ENCODE peak calls at places on chromosomes 6 and 20, in six cellular contexts. Z is HL-60, Q is mammary epithelial cell, W is ovary, Y is IMR-90, I is stomach. X is an unnamed sample. For H3K27me3, the result is how much of the 10 kb centered on the place peaks cover.

GRCh38 chr6:5302220-5302946 is 41.1 kb downstream of the FARS2 start:
- DNase-seq in Z (no peak), Q (no peak), W (peak), Y (peak), I (no peak), X (no peak)

GRCh38 chr6:54846857-54847721 is 518 bp downstream of the FAM83B start:
- DNase-seq in Z (no peak), Q (no peak), W (no peak), Y (no peak), I (no peak), X (peak)

GRCh38 chr6:37819802-37820712 is 530 bp downstream of the ZFAND3 start:
- DNase-seq in Z (peak), Q (peak), W (peak), Y (peak), I (peak), X (peak)

GRCh38 chr6:161482517-161482903 is 208.6 kb upstream of the AGPAT4 start:
- DNase-seq in Z (no peak), Q (no peak), W (no peak), Y (no peak), I (no peak), X (no peak)

GRCh38 chr6:26420607-26421235 is 18.6 kb downstream of the BTN3A1 start:
- DNase-seq in Z (peak), Q (peak), W (peak), Y (peak), I (no peak), X (no peak)

GRCh38 chr6:108524528-108525218 is 36.0 kb upstream of the FOXO3 start:
- DNase-seq in Z (no peak), Q (no peak), W (no peak), Y (peak), I (no peak), X (no peak)

GRCh38 chr6:37794825-37795224 is 24.7 kb upstream of the ZFAND3 start:
- DNase-seq in Z (no peak), Q (peak), W (no peak), Y (peak), I (no peak), X (no peak)

GRCh38 chr20:34705008-34705382 is 851 bp downstream of the TP53INP2 start:
- DNase-seq in Z (no peak), Q (no peak), W (no peak), Y (no peak), I (no peak), X (no peak)

GRCh38 chr6:166056637-166057036 is 111.0 kb downstream of the TBXT start:
- DNase-seq in Z (no peak), Q (no peak), W (peak), Y (peak), I (no peak), X (no peak)

GRCh38 chr6:95364016-95364604 is 213.2 kb upstream of the MANEA start:
- DNase-seq in Z (no peak), Q (no peak), W (no peak), Y (peak), I (no peak), X (no peak)

GRCh38 chr20:32437391-32438074 is 79.4 kb downstream of the ASXL1 start:
- DNase-seq in Z (no peak), Q (no peak), W (no peak), Y (no peak), I (no peak), X (no peak)

GRCh38 chr6:30683137-30683979 is 3.1 kb downstream of the PPP1R18 start:
- DNase-seq in Z (no peak), Q (peak), W (no peak), Y (no peak), I (no peak), X (no peak)

GRCh38 chr6:134176283-134176975 is 124.0 kb upstream of the SLC2A12 start:
- DNase-seq in Z (no peak), Q (no peak), W (peak), Y (peak), I (peak), X (peak)

GRCh38 chr6:156508923-156509322 is 268.3 kb upstream of the ARID1B start:
- DNase-seq in Z (no peak), Q (no peak), W (no peak), Y (no peak), I (no peak), X (no peak)

GRCh38 chr6:21915707-21916399 is 322.3 kb downstream of the SOX4 start:
- DNase-seq in Z (no peak), Q (peak), W (no peak), Y (peak), I (no peak), X (no peak)

GRCh38 chr6:42441059-42441471 is 10.7 kb downstream of the TRERF1 start:
- DNase-seq in Z (no peak), Q (no peak), W (peak), Y (peak), I (no peak), X (no peak)

GRCh38 chr6:28658475-28659249 is 133.0 kb downstream of the GPX5 start:
- DNase-seq in Z (no peak), Q (peak), W (no peak), Y (peak), I (no peak), X (no peak)

GRCh38 chr6:137390264-137390787 is 103.9 kb downstream of the OLIG3 start:
- DNase-seq in Z (no peak), Q (no peak), W (no peak), Y (no peak), I (no peak), X (no peak)

GRCh38 chr6:45045253-45045601 is 282.9 kb upstream of the RUNX2 start:
- DNase-seq in Z (no peak), Q (no peak), W (no peak), Y (no peak), I (no peak), X (no peak)

GRCh38 chr6:30599625-30600324 is 17.3 kb downstream of the PPP1R10 start:
- DNase-seq in Z (no peak), Q (no peak), W (no peak), Y (no peak), I (no peak), X (no peak)

GRCh38 chr6:89368107-89368506 is 15.6 kb upstream of the UBE2J1 start:
- DNase-seq in Z (peak), Q (peak), W (peak), Y (peak), I (peak), X (peak)

GRCh38 chr6:39859025-39859424 is 66.8 kb downstream of the DAAM2 start:
- DNase-seq in Z (no peak), Q (no peak), W (no peak), Y (no peak), I (no peak), X (no peak)

GRCh38 chr6:79149884-79150283 is 71.8 kb upstream of the PHIP start:
- DNase-seq in Z (no peak), Q (no peak), W (no peak), Y (no peak), I (no peak), X (no peak)

GRCh38 chr6:52417675-52418111 is 2.4 kb upstream of the EFHC1 start:
- DNase-seq in Z (no peak), Q (no peak), W (no peak), Y (peak), I (peak), X (no peak)

GRCh38 chr6:32700391-32701040 is 34.1 kb upstream of the HLA-DQB1 start:
- DNase-seq in Z (no peak), Q (peak), W (peak), Y (peak), I (no peak), X (peak)

GRCh38 chr20:24502184-24502583 is 32.8 kb downstream of the SYNDIG1 start:
- DNase-seq in Z (no peak), Q (peak), W (no peak), Y (peak), I (no peak), X (no peak)

GRCh38 chr6:111680013-111680712 is 74.5 kb upstream of the TRAF3IP2 start:
- DNase-seq in Z (no peak), Q (no peak), W (no peak), Y (no peak), I (no peak), X (no peak)

GRCh38 chr6:160804639-160805038 is 102.6 kb downstream of the PLG start:
- DNase-seq in Z (no peak), Q (no peak), W (no peak), Y (no peak), I (no peak), X (no peak)

GRCh38 chr20:15079594-15080340 is 742.4 kb upstream of the FLRT3 start:
- DNase-seq in Z (no peak), Q (no peak), W (no peak), Y (no peak), I (no peak), X (no peak)

GRCh38 chr20:33393609-33394008 is 7.7 kb downstream of the CDK5RAP1 start:
- DNase-seq in Z (no peak), Q (no peak), W (no peak), Y (peak), I (no peak), X (no peak)

GRCh38 chr6:7261030-7261841 is 51.8 kb downstream of the SSR1 start:
- DNase-seq in Z (no peak), Q (peak), W (peak), Y (peak), I (peak), X (peak)

GRCh38 chr6:149152521-149152920 is 165.0 kb upstream of the TAB2 start:
- DNase-seq in Z (no peak), Q (no peak), W (no peak), Y (no peak), I (no peak), X (no peak)

GRCh38 chr6:144349690-144350132 is 64.6 kb downstream of the UTRN start:
- DNase-seq in Z (peak), Q (peak), W (no peak), Y (peak), I (no peak), X (no peak)

GRCh38 chr6:43575105-43575771 is 600 bp downstream of the XPO5 start:
- DNase-seq in Z (peak), Q (no peak), W (no peak), Y (peak), I (peak), X (no peak)

GRCh38 chr6:7260291-7261029 is 52.5 kb downstream of the SSR1 start:
- DNase-seq in Z (no peak), Q (no peak), W (no peak), Y (no peak), I (no peak), X (no peak)

GRCh38 chr20:36135159-36135558 is 19.4 kb upstream of the EPB41L1 start:
- DNase-seq in Z (no peak), Q (no peak), W (no peak), Y (no peak), I (no peak), X (no peak)

GRCh38 chr20:29689411-29690225 is 1567.8 kb upstream of the DEFB115 start:
- DNase-seq in Z (no peak), Q (no peak), W (no peak), Y (no peak), I (no peak), X (peak)

GRCh38 chr6:111880181-111880944 is 7.1 kb upstream of the FYN start:
- DNase-seq in Z (no peak), Q (peak), W (no peak), Y (peak), I (no peak), X (no peak)

GRCh38 chr20:31966991-31967655 is 828 bp upstream of the XKR7 start:
- DNase-seq in Z (no peak), Q (no peak), W (no peak), Y (no peak), I (no peak), X (no peak)

GRCh38 chr20:43955244-43956191 is 40.9 kb downstream of the TOX2 start:
- DNase-seq in Z (no peak), Q (peak), W (peak), Y (peak), I (no peak), X (no peak)

GRCh38 chr20:38345643-38346042 is 639 bp upstream of the LBP start:
- DNase-seq in Z (no peak), Q (no peak), W (no peak), Y (no peak), I (no peak), X (no peak)
- H3K27me3 ChIP-seq in Z (under half), Q (under half), W (under half), Y (under half), I (under half), X (under half)

GRCh38 chr6:138527376-138528092 is 28.2 kb upstream of the NHSL1 start:
- DNase-seq in Z (no peak), Q (no peak), W (no peak), Y (no peak), I (no peak), X (no peak)

GRCh38 chr6:138528986-138529385 is 29.7 kb upstream of the NHSL1 start:
- DNase-seq in Z (no peak), Q (no peak), W (no peak), Y (no peak), I (no peak), X (no peak)

GRCh38 chr6:138531387-138531786 is 32.1 kb upstream of the NHSL1 start:
- DNase-seq in Z (no peak), Q (no peak), W (no peak), Y (no peak), I (no peak), X (no peak)

GRCh38 chr6:138528137-138528536 is 28.8 kb upstream of the NHSL1 start:
- DNase-seq in Z (no peak), Q (peak), W (no peak), Y (peak), I (no peak), X (no peak)

DNA sequence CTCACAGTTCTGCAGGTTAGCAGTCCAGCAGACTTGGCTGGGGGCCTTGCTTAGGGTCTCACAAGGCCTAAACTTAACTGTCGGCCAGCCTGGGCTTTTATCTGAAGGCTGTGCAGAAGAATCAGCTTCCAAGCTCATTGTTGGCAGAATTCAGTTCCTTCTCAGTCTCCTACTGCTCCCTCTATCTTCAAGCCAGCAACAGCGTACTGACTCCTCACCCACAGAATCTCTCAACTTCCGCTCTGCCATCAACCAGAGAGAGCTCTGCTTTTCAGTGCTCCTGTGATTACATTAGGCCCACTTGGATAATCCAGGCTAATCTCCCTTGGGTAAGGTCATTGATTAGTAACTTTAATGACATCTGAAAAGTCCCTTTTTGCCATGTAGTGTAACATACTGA is 30.2 kb upstream of the NHSL1 start:
- DNase-seq in Z (no peak), Q (no peak), W (no peak), Y (no peak), I (no peak), X (no peak)
- TF ChIP-seq CTCF in Z (no peak), Q (no peak), W (no peak), Y (no peak), I (no peak), X (no peak)

GRCh38 chr20:9518776-9519175 is 4.4 kb downstream of the LAMP5 start:
- DNase-seq in Z (no peak), Q (no peak), W (no peak), Y (no peak), I (no peak), X (no peak)
- H3K4me3 ChIP-seq in Z (peak), Q (no peak), W (no peak), Y (no peak), I (no peak), X (no peak)

GRCh38 chr6:99612551-99613397 is 6.1 kb downstream of the PRDM13 start:
- DNase-seq in Z (no peak), Q (no peak), W (no peak), Y (no peak), I (no peak), X (no peak)
- H3K27me3 ChIP-seq in Z (under half), Q (half or more), W (under half), Y (half or more), I (half or more), X (half or more)

GRCh38 chr6:168302534-168302933 is 17.0 kb downstream of the DACT2 start:
- DNase-seq in Z (no peak), Q (no peak), W (no peak), Y (no peak), I (no peak), X (no peak)
- TF ChIP-seq CTCF in Z (no peak), Q (no peak), W (no peak), Y (no peak), I (no peak), X (no peak)

GRCh38 chr6:151374024-151374423 is 17.3 kb downstream of the ZBTB2 start:
- DNase-seq in Z (peak), Q (no peak), W (no peak), Y (no peak), I (no peak), X (no peak)

GRCh38 chr6:151370509-151371078 is 20.8 kb downstream of the ZBTB2 start:
- DNase-seq in Z (no peak), Q (no peak), W (no peak), Y (peak), I (no peak), X (no peak)

GRCh38 chr6:151376440-151376839 is 14.9 kb downstream of the ZBTB2 start:
- DNase-seq in Z (no peak), Q (no peak), W (no peak), Y (no peak), I (no peak), X (no peak)

GRCh38 chr6:151375833-151376232 is 15.5 kb downstream of the ZBTB2 start:
- DNase-seq in Z (no peak), Q (no peak), W (no peak), Y (no peak), I (no peak), X (no peak)

DNA sequence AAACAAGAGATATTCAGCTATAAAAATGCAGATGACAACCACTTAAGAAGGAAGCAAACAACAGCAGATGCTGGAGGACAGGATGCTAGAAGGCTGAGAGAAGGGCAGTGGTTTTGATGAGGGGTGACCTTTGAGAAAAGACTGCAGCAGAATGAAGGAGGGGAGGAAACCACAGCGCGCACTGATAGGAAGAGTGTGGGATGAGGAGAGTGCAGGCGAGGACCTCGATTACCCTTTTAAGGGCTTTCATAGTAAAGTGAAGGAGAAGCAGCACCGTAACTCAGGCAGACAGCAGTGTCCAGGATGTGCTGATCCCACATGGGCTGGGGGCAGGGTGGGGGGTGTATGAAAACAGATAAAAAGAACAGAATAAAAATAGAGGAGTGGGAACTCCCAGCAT is 19.2 kb downstream of the ZBTB2 start:
- DNase-seq in Z (no peak), Q (no peak), W (no peak), Y (no peak), I (no peak), X (no peak)
- H3K4me3 ChIP-seq in Z (no peak), Q (no peak), W (no peak), Y (no peak), I (no peak), X (no peak)

GRCh38 chr20:19213946-19214490 is 1.6 kb downstream of the SLC24A3 start:
- DNase-seq in Z (no peak), Q (no peak), W (no peak), Y (no peak), I (no peak), X (no peak)

GRCh38 chr20:19212524-19213502 is at the start of gene SLC24A3:
- DNase-seq in Z (no peak), Q (peak), W (peak), Y (no peak), I (peak), X (peak)

GRCh38 chr20:19211252-19211651 is 1.2 kb upstream of the SLC24A3 start:
- DNase-seq in Z (no peak), Q (no peak), W (no peak), Y (no peak), I (no peak), X (no peak)

GRCh38 chr20:19210426-19211155 is 1.9 kb upstream of the SLC24A3 start:
- DNase-seq in Z (no peak), Q (no peak), W (peak), Y (no peak), I (no peak), X (no peak)

GRCh38 chr20:19211661-19212523 is 550 bp upstream of the SLC24A3 start:
- DNase-seq in Z (no peak), Q (no peak), W (peak), Y (no peak), I (peak), X (peak)
- H3K27me3 ChIP-seq in Z (under half), Q (under half), W (under half), Y (under half), I (under half), X (under half)

DNA sequence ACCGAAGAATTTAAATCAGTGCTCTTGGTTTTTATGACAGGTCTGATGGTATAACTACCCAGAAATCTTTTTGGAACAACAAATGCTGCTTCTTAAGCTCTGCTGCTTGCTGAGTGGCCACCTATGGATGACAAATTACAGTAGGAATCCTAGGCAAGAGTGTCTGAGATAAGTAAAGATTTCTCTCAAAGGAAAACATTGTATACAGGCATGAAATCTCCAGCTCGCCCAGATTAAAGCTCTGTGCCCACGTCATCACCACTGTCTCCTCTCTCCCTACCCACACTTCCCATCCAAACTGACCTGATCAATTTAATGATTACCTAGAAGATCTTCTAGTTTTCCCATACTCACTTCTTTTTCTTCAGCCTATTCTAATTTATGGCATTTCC is 1083.0 kb upstream of the MAP3K7 start:
- DNase-seq in Z (no peak), Q (no peak), W (no peak), Y (no peak), I (no peak), X (no peak)
- TF ChIP-seq CTCF in Z (no peak), Q (no peak), W (no peak), Y (no peak), I (no peak), X (no peak)

DNA sequence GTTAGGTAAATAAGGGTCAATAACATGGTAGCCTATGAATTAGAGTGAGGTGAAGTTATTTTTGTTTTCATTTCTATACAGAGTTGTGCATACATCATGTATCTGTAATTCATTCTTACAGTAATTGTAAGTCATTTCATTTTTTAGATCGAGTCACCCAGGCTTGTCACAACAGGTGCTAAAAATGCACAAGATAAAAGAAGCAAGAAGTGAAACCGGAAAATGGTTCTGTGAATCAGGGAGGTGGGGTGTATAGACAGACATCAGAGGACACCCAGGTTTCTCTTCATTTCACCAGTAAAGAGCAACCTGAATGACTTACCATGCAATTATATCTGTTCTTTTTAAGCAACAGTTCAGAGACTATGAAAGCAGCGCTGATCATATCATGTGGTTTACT is 27.6 kb upstream of the TBC1D7 start:
- DNase-seq in Z (no peak), Q (peak), W (no peak), Y (peak), I (no peak), X (no peak)
- H3K4me3 ChIP-seq in Z (no peak), Q (peak), W (no peak), Y (no peak), I (no peak), X (no peak)

GRCh38 chr20:61251529-61252393 is at the start of gene CDH4:
- DNase-seq in Z (no peak), Q (peak), W (no peak), Y (no peak), I (no peak), X (no peak)

GRCh38 chr20:61254881-61255589 is 3.0 kb downstream of the CDH4 start:
- DNase-seq in Z (no peak), Q (peak), W (no peak), Y (peak), I (no peak), X (no peak)

GRCh38 chr20:61252601-61253263 is 671 bp downstream of the CDH4 start:
- DNase-seq in Z (no peak), Q (peak), W (no peak), Y (peak), I (no peak), X (no peak)

GRCh38 chr20:61253264-61253639 is 1.2 kb downstream of the CDH4 start:
- DNase-seq in Z (no peak), Q (no peak), W (no peak), Y (peak), I (no peak), X (no peak)

GRCh38 chr20:61253640-61254511 is 1.8 kb downstream of the CDH4 start:
- DNase-seq in Z (no peak), Q (peak), W (no peak), Y (peak), I (no peak), X (no peak)
- H3K27me3 ChIP-seq in Z (under half), Q (under half), W (under half), Y (under half), I (half or more), X (under half)

X was measured in pancreas.